ENCODE peak calls at places on chromosomes 12 and 14, in five cellular contexts. O is A549; C is DND-41; Z is stimulated activated CD4-positive, alpha-beta T cell treated with anti-CD3 and anti-CD28 coated beads, Interleukin-2, amount 100 ng/mL, for 24 hours; J is COR-L47. E is an unnamed sample.

GRCh38 chr12:32201996-32202395 is 95.3 kb downstream of the BICD1 start:
- DNase-seq in C (no peak), J (no peak), Z (no peak), O (no peak), E (no peak)

GRCh38 chr14:77098470-77099353 is 654 bp downstream of the CIPC start:
- DNase-seq in O (peak; percentile 29), Z (peak; percentile 29), C (peak; percentile 31), J (no peak), E (no peak)

GRCh38 chr12:69553626-69554248 is 31.5 kb upstream of the CCT2 start:
- DNase-seq in O (no peak), J (peak; percentile 67), Z (no peak), C (no peak), E (no peak)

GRCh38 chr12:52147983-52148540 is 43.8 kb downstream of the KRT80 start:
- DNase-seq in Z (no peak), C (no peak), J (no peak), O (no peak), E (no peak)

GRCh38 chr12:92743026-92743425 is 40.2 kb downstream of the PLEKHG7 start:
- DNase-seq in Z (no peak), C (no peak), O (no peak), J (no peak), E (no peak)

GRCh38 chr12:40012709-40013108 is 93.2 kb downstream of the SLC2A13 start:
- DNase-seq in C (no peak), O (no peak), J (no peak), Z (no peak), E (no peak)

GRCh38 chr12:64461634-64462414 is 9.9 kb downstream of the TBK1 start:
- DNase-seq in Z (no peak), C (no peak), O (no peak), J (no peak), E (no peak)

GRCh38 chr12:52358575-52359350 is 8.5 kb downstream of the KRT85 start:
- DNase-seq in O (no peak), C (peak; percentile 34), J (peak; percentile 33), Z (no peak), E (no peak)

GRCh38 chr12:123398918-123399617 is 15.1 kb downstream of the KMT5A start:
- DNase-seq in O (no peak), Z (no peak), C (no peak), J (no peak), E (no peak)

GRCh38 chr12:6039894-6040601 is 84.4 kb downstream of the VWF start:
- DNase-seq in Z (peak; percentile 44), C (peak; percentile 53), J (no peak), O (peak; percentile 72), E (peak; percentile 80)

GRCh38 chr14:85252011-85252410 is 277.9 kb upstream of the FLRT2 start:
- DNase-seq in C (no peak), O (no peak), J (no peak), Z (no peak), E (no peak)

GRCh38 chr12:24083787-24084186 is 134.3 kb upstream of the SOX5 start:
- DNase-seq in C (no peak), O (no peak), Z (no peak), J (no peak), E (no peak)

GRCh38 chr12:113862570-113863454 is 103.3 kb downstream of the RBM19 start:
- DNase-seq in C (peak; percentile 55), Z (no peak), J (peak; percentile 77), O (no peak), E (no peak)

GRCh38 chr12:67042697-67043131 is 226.4 kb upstream of the CAND1 start:
- DNase-seq in C (no peak), Z (no peak), O (peak; percentile 26), J (peak; percentile 80), E (peak; percentile 26)